ENCODE peak calls at places on chromosomes 5 and 9, in four cellular contexts. One of them, this sample, is unnamed.

GRCh38 chr9:95224371-95225015 is 93.0 kb downstream of the FANCC start:
- DNase-seq in A549: no peak
- DNase-seq in K562: no peak
- DNase-seq in HepG2: no peak
- DNase-seq in this sample: no peak

GRCh38 chr5:143376911-143377838 is 26.3 kb downstream of the NR3C1 start:
- DNase-seq in A549: peak
- DNase-seq in K562: no peak
- DNase-seq in HepG2: no peak
- DNase-seq in this sample: peak

GRCh38 chr5:13217636-13218035 is 726.9 kb downstream of the DNAH5 start:
- DNase-seq in A549: no peak
- DNase-seq in K562: no peak
- DNase-seq in HepG2: no peak
- DNase-seq in this sample: no peak

GRCh38 chr9:137453643-137454081 is 5.5 kb downstream of the NSMF start:
- DNase-seq in A549: peak
- DNase-seq in K562: peak
- DNase-seq in HepG2: peak
- DNase-seq in this sample: peak

GRCh38 chr5:181171782-181172181 is 24.4 kb downstream of the OR2V2 start:
- DNase-seq in A549: no peak
- DNase-seq in K562: no peak
- DNase-seq in HepG2: no peak
- DNase-seq in this sample: no peak

GRCh38 chr9:69412741-69413150 is 87.7 kb downstream of the ENTREP1 start:
- DNase-seq in A549: peak
- DNase-seq in K562: peak
- DNase-seq in HepG2: peak
- DNase-seq in this sample: peak

GRCh38 chr5:127019928-127020327 is 10.4 kb downstream of the MARCHF3 start:
- DNase-seq in A549: no peak
- DNase-seq in K562: no peak
- DNase-seq in HepG2: no peak
- DNase-seq in this sample: no peak

GRCh38 chr5:132264546-132265335 is 7.2 kb downstream of the PDLIM4 start:
- DNase-seq in A549: no peak
- DNase-seq in K562: no peak
- DNase-seq in HepG2: no peak
- DNase-seq in this sample: no peak

GRCh38 chr5:149414405-149415244 is 35.5 kb upstream of the IL17B start:
- DNase-seq in A549: no peak
- DNase-seq in K562: no peak
- DNase-seq in HepG2: no peak
- DNase-seq in this sample: no peak

GRCh38 chr5:2224689-2225088 is 342.0 kb upstream of the IRX4 start:
- DNase-seq in A549: no peak
- DNase-seq in K562: no peak
- DNase-seq in HepG2: no peak
- DNase-seq in this sample: no peak

GRCh38 chr5:164013077-164013670 is 507.8 kb downstream of the MAT2B start:
- DNase-seq in A549: peak
- DNase-seq in K562: peak
- DNase-seq in HepG2: peak
- DNase-seq in this sample: peak

GRCh38 chr9:4829956-4830355 is 37.2 kb downstream of the RCL1 start:
- DNase-seq in A549: no peak
- DNase-seq in K562: no peak
- DNase-seq in HepG2: no peak
- DNase-seq in this sample: no peak

GRCh38 chr9:121819511-121820231 is 168.2 kb downstream of the DAB2IP start:
- DNase-seq in A549: no peak
- DNase-seq in K562: no peak
- DNase-seq in HepG2: no peak
- DNase-seq in this sample: peak

GRCh38 chr9:15101046-15101445 is 190.8 kb upstream of the FREM1 start:
- DNase-seq in A549: no peak
- DNase-seq in K562: no peak
- DNase-seq in HepG2: no peak
- DNase-seq in this sample: no peak

GRCh38 chr5:116531117-116531516 is 43.5 kb downstream of the SEMA6A start:
- DNase-seq in A549: no peak
- DNase-seq in K562: no peak
- DNase-seq in HepG2: no peak
- DNase-seq in this sample: no peak

GRCh38 chr5:79193643-79194042 is 42.3 kb upstream of the JMY start:
- DNase-seq in A549: peak
- DNase-seq in K562: no peak
- DNase-seq in HepG2: no peak
- DNase-seq in this sample: no peak

GRCh38 chr9:94140791-94141790 is 56.8 kb downstream of the PTPDC1 start:
- DNase-seq in A549: no peak
- DNase-seq in K562: no peak
- DNase-seq in HepG2: no peak
- DNase-seq in this sample: no peak

GRCh38 chr9:63859475-63860215 is 1425.4 kb downstream of the FOXD4L5 start:
- DNase-seq in A549: peak
- DNase-seq in K562: peak
- DNase-seq in HepG2: peak
- DNase-seq in this sample: no peak

GRCh38 chr5:147985593-147985992 is 78.2 kb upstream of the SPINK5 start:
- DNase-seq in A549: no peak
- DNase-seq in K562: no peak
- DNase-seq in HepG2: no peak
- DNase-seq in this sample: no peak

GRCh38 chr9:83355024-83355444 is 183.2 kb downstream of the FRMD3 start:
- DNase-seq in A549: no peak
- DNase-seq in K562: no peak
- DNase-seq in HepG2: no peak
- DNase-seq in this sample: no peak

GRCh38 chr9:98295824-98296223 is 40.4 kb upstream of the TBC1D2 start:
- DNase-seq in A549: no peak
- DNase-seq in K562: no peak
- DNase-seq in HepG2: no peak
- DNase-seq in this sample: no peak

GRCh38 chr5:124697912-124698690 is 48.3 kb downstream of the ZNF608 start:
- DNase-seq in A549: no peak
- DNase-seq in K562: no peak
- DNase-seq in HepG2: no peak
- DNase-seq in this sample: no peak

GRCh38 chr9:20242767-20243166 is 379.5 kb downstream of the MLLT3 start:
- DNase-seq in A549: no peak
- DNase-seq in K562: no peak
- DNase-seq in HepG2: no peak
- DNase-seq in this sample: no peak

GRCh38 chr9:8309258-8309657 is 509.7 kb upstream of the DMAC1 start:
- DNase-seq in A549: no peak
- DNase-seq in K562: no peak
- DNase-seq in HepG2: no peak
- DNase-seq in this sample: no peak

GRCh38 chr5:37789991-37790390 is 49.9 kb downstream of the GDNF start:
- DNase-seq in A549: no peak
- DNase-seq in K562: no peak
- DNase-seq in HepG2: no peak
- DNase-seq in this sample: no peak

GRCh38 chr5:149583394-149583793 is 2.1 kb downstream of the ARHGEF37 start:
- DNase-seq in A549: no peak
- DNase-seq in K562: no peak
- DNase-seq in HepG2: no peak
- DNase-seq in this sample: no peak

GRCh38 chr5:172123269-172123692 is 64.7 kb downstream of the STK10 start:
- DNase-seq in A549: peak
- DNase-seq in K562: no peak
- DNase-seq in HepG2: peak
- DNase-seq in this sample: no peak

GRCh38 chr5:172548981-172549707 is 91.9 kb upstream of the NEURL1B start:
- DNase-seq in A549: no peak
- DNase-seq in K562: no peak
- DNase-seq in HepG2: no peak
- DNase-seq in this sample: no peak

GRCh38 chr5:56803894-56804293 is 11.5 kb upstream of the MAP3K1 start:
- DNase-seq in A549: no peak
- DNase-seq in K562: no peak
- DNase-seq in HepG2: no peak
- DNase-seq in this sample: no peak

GRCh38 chr9:4569101-4569500 is 78.8 kb downstream of the SLC1A1 start:
- DNase-seq in A549: no peak
- DNase-seq in K562: no peak
- DNase-seq in HepG2: no peak
- DNase-seq in this sample: no peak

GRCh38 chr5:169429044-169429443 is 128.1 kb upstream of the SLIT3 start:
- DNase-seq in A549: no peak
- DNase-seq in K562: no peak
- DNase-seq in HepG2: no peak
- DNase-seq in this sample: no peak

GRCh38 chr5:71586052-71586940 is 844 bp upstream of the MCCC2 start:
- DNase-seq in A549: peak
- DNase-seq in K562: peak
- DNase-seq in HepG2: peak
- DNase-seq in this sample: no peak

GRCh38 chr9:89662718-89663246 is 58.0 kb downstream of the GADD45G start:
- DNase-seq in A549: no peak
- DNase-seq in K562: no peak
- DNase-seq in HepG2: no peak
- DNase-seq in this sample: no peak

GRCh38 chr5:133086366-133086875 is 34.6 kb downstream of the HSPA4 start:
- DNase-seq in A549: no peak
- DNase-seq in K562: no peak
- DNase-seq in HepG2: no peak
- DNase-seq in this sample: no peak

GRCh38 chr9:5305741-5306140 is 1.2 kb upstream of the RLN2 start:
- DNase-seq in A549: no peak
- DNase-seq in K562: no peak
- DNase-seq in HepG2: no peak
- DNase-seq in this sample: no peak

GRCh38 chr5:14748180-14748900 is 83.8 kb downstream of the OTULIN start:
- DNase-seq in A549: no peak
- DNase-seq in K562: no peak
- DNase-seq in HepG2: no peak
- DNase-seq in this sample: no peak

GRCh38 chr9:134833294-134833880 is 47.2 kb upstream of the FCN2 start:
- DNase-seq in A549: no peak
- DNase-seq in K562: no peak
- DNase-seq in HepG2: no peak
- DNase-seq in this sample: no peak

GRCh38 chr5:1707467-1707866 is 92.2 kb downstream of the MRPL36 start:
- DNase-seq in A549: no peak
- DNase-seq in K562: no peak
- DNase-seq in HepG2: no peak
- DNase-seq in this sample: no peak

GRCh38 chr9:13502503-13502902 is 223.0 kb upstream of the MPDZ start:
- DNase-seq in A549: no peak
- DNase-seq in K562: no peak
- DNase-seq in HepG2: no peak
- DNase-seq in this sample: no peak

GRCh38 chr9:87713990-87714335 is 12.0 kb upstream of the CTSL start:
- DNase-seq in A549: no peak
- DNase-seq in K562: no peak
- DNase-seq in HepG2: no peak
- DNase-seq in this sample: no peak

GRCh38 chr9:87716141-87716540 is 9.8 kb upstream of the CTSL start:
- DNase-seq in A549: peak
- DNase-seq in K562: no peak
- DNase-seq in HepG2: no peak
- DNase-seq in this sample: no peak

GRCh38 chr9:87713278-87713989 is 12.5 kb upstream of the CTSL start:
- DNase-seq in A549: peak
- DNase-seq in K562: peak
- DNase-seq in HepG2: peak
- DNase-seq in this sample: no peak

GRCh38 chr9:87712801-87713277 is 13.1 kb upstream of the CTSL start:
- DNase-seq in A549: no peak
- DNase-seq in K562: no peak
- DNase-seq in HepG2: no peak
- DNase-seq in this sample: no peak

GRCh38 chr9:87714819-87715218 is 11.1 kb upstream of the CTSL start:
- DNase-seq in A549: peak
- DNase-seq in K562: peak
- DNase-seq in HepG2: peak
- DNase-seq in this sample: no peak
- TF ChIP-seq JUN in A549: no peak
- TF ChIP-seq JUN in K562: no peak
- TF ChIP-seq JUN in HepG2: no peak
- TF ChIP-seq JUN in this sample: no peak

DNA sequence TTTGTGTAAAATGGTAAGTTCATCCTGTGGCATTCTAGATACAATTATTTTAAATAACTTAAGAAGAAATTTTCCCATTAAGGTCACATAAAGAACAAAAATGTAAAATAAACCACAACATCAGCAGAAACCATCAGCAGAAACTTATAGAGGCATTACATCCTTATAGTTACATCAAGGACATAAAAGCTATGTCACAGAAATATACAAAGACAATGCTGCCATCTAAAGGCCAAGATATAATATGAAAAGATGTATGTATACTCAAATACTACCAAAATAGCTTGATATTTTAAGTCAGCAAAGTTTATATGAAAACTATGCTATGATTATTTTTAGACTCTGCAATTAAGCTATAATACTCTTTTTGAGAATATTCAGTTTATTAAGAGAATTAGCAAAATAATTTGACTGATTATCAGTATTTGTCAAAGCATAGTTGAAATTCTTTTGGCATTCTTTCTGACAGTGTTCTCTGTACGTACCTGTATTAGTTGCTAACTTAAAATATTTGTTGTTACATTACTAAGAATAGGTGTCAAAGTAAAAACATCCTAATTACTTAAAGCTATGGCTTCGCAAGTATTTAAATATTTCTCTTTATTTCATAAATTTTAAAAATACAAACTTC is 36.2 kb downstream of the FBXL17 start:
- DNase-seq in A549: peak
- DNase-seq in K562: peak
- DNase-seq in HepG2: peak
- DNase-seq in this sample: no peak
- TF ChIP-seq ESRRA in A549: no peak
- TF ChIP-seq ESRRA in K562: no peak
- TF ChIP-seq ESRRA in HepG2: no peak
- TF ChIP-seq ESRRA in this sample: no peak

GRCh38 chr9:35489313-35490154 is at the start of gene RUSC2:
- DNase-seq in A549: peak
- DNase-seq in K562: peak
- DNase-seq in HepG2: peak
- DNase-seq in this sample: peak
- TF ChIP-seq JUN in A549: no peak
- TF ChIP-seq JUN in K562: no peak
- TF ChIP-seq JUN in HepG2: peak
- TF ChIP-seq JUN in this sample: no peak

GRCh38 chr5:139459451-139459934 is 3.0 kb downstream of the ECSCR start:
- DNase-seq in A549: no peak
- DNase-seq in K562: no peak
- DNase-seq in HepG2: peak
- DNase-seq in this sample: no peak
- TF ChIP-seq ESRRA in A549: no peak
- TF ChIP-seq ESRRA in K562: no peak
- TF ChIP-seq ESRRA in HepG2: no peak
- TF ChIP-seq ESRRA in this sample: no peak

GRCh38 chr5:59757442-59757841 is 136.1 kb downstream of the PDE4D start:
- DNase-seq in A549: peak
- DNase-seq in K562: no peak
- DNase-seq in HepG2: no peak
- DNase-seq in this sample: no peak
- TF ChIP-seq JUN in A549: no peak
- TF ChIP-seq JUN in K562: no peak
- TF ChIP-seq JUN in HepG2: no peak
- TF ChIP-seq JUN in this sample: no peak

This sample was measured in WTC11.